ENCODE peak calls at places on chromosomes 4 and X, in eight cellular contexts. Q is smooth muscle cell of the brain vasculature; R is ACHN; Y is NCI-H2171 treated with DMSO at 0.1 percent for 48 hours; K is dorsolateral prefrontal cortex; S is AG08396; Z is stimulated activated CD8-positive, alpha-beta memory T cell treated with anti-CD3 and anti-CD28 coated beads, Interleukin-2, amount 100 ng/mL, for 48 hours; V is M059J. P is an unnamed sample.

GRCh38 chr4:159107203-159107921 is 4.5 kb downstream of the RAPGEF2 start:
- DNase-seq in Q (no peak), R (peak; percentile 6), Y (no peak), K (no peak), S (no peak), Z (no peak), V (peak; percentile 43), P (no peak)

GRCh38 chrX:145817666-145818521 is at the start of gene SLITRK2:
- DNase-seq in Q (no peak), R (no peak), Y (no peak), K (no peak), S (peak; percentile 37), Z (no peak), V (no peak), P (no peak)

GRCh38 chrX:69603566-69604194 is 12.2 kb upstream of the EDA start:
- DNase-seq in Q (no peak), R (no peak), Y (peak; percentile 89), K (no peak), S (no peak), Z (no peak), V (no peak), P (peak; percentile 1)

GRCh38 chr4:171891038-171891437 is 77.8 kb downstream of the GALNTL6 start:
- DNase-seq in Q (no peak), R (no peak), Y (no peak), K (no peak), S (no peak), Z (no peak), V (no peak), P (no peak)

GRCh38 chr4:10696253-10696652 is 11.7 kb upstream of the CLNK start:
- DNase-seq in Q (no peak), R (no peak), Y (no peak), K (no peak), S (no peak), Z (no peak), V (no peak), P (no peak)

GRCh38 chr4:57137261-57137660 is 27.1 kb upstream of the IGFBP7 start:
- DNase-seq in Q (no peak), R (no peak), Y (no peak), K (no peak), S (no peak), Z (no peak), V (peak; percentile 62), P (no peak)

GRCh38 chr4:72500214-72500613 is 68.8 kb downstream of the ADAMTS3 start:
- DNase-seq in Q (no peak), R (no peak), Y (no peak), K (no peak), S (no peak), Z (no peak), V (no peak), P (no peak)

GRCh38 chr4:6527683-6528595 is 47.0 kb upstream of the MAN2B2 start:
- DNase-seq in Q (no peak), R (no peak), Y (no peak), K (no peak), S (no peak), Z (no peak), V (no peak), P (no peak)

GRCh38 chr4:13642163-13642562 is 14.6 kb upstream of the BOD1L1 start:
- DNase-seq in Q (no peak), R (no peak), Y (no peak), K (no peak), S (no peak), Z (no peak), V (peak; percentile 26), P (no peak)

GRCh38 chr4:108772402-108772801 is 9.5 kb upstream of the ETNPPL start:
- DNase-seq in Q (no peak), R (no peak), Y (no peak), K (no peak), S (no peak), Z (no peak), V (no peak), P (no peak)

GRCh38 chr4:66625480-66625879 is 919.8 kb downstream of the CENPC start:
- DNase-seq in Q (no peak), R (no peak), Y (no peak), K (no peak), S (no peak), Z (no peak), V (no peak), P (no peak)

P was measured in NCI-H69.